ENCODE peak calls at places on chromosomes 7 and 10, in nine cellular contexts. One of them, this sample, is unnamed.

GRCh38 chr7:51647486-51647885 is 330.9 kb upstream of the COBL start:
- DNase-seq in aorta: no peak
- DNase-seq in heart left ventricle: no peak
- DNase-seq in midbrain: no peak
- DNase-seq in right atrium auricular region: peak
- DNase-seq in coronary artery: peak
- DNase-seq in IMR-90: no peak
- DNase-seq in GDM1: no peak
- DNase-seq in choroid plexus epithelial cell: no peak
- DNase-seq in this sample: no peak

GRCh38 chr7:158829021-158829341 is 328 bp downstream of the ESYT2 start:
- DNase-seq in midbrain: peak
- DNase-seq in GDM1: peak
- DNase-seq in aorta: peak
- DNase-seq in heart left ventricle: no peak
- DNase-seq in choroid plexus epithelial cell: peak
- DNase-seq in right atrium auricular region: no peak
- DNase-seq in IMR-90: peak
- DNase-seq in coronary artery: no peak
- DNase-seq in this sample: peak

GRCh38 chr7:47765373-47765979 is 182.8 kb downstream of the PKD1L1 start:
- DNase-seq in coronary artery: no peak
- DNase-seq in choroid plexus epithelial cell: no peak
- DNase-seq in IMR-90: no peak
- DNase-seq in heart left ventricle: no peak
- DNase-seq in midbrain: no peak
- DNase-seq in aorta: no peak
- DNase-seq in GDM1: no peak
- DNase-seq in right atrium auricular region: no peak
- DNase-seq in this sample: no peak

GRCh38 chr10:104052351-104052885 is 33.3 kb downstream of the COL17A1 start:
- DNase-seq in aorta: no peak
- DNase-seq in choroid plexus epithelial cell: peak
- DNase-seq in right atrium auricular region: no peak
- DNase-seq in heart left ventricle: no peak
- DNase-seq in GDM1: no peak
- DNase-seq in coronary artery: no peak
- DNase-seq in IMR-90: no peak
- DNase-seq in midbrain: no peak
- DNase-seq in this sample: no peak

GRCh38 chr7:390761-391410 is 100.9 kb downstream of the FOXL3 start:
- DNase-seq in heart left ventricle: peak
- DNase-seq in GDM1: no peak
- DNase-seq in midbrain: no peak
- DNase-seq in aorta: no peak
- DNase-seq in coronary artery: peak
- DNase-seq in IMR-90: no peak
- DNase-seq in choroid plexus epithelial cell: no peak
- DNase-seq in right atrium auricular region: no peak
- DNase-seq in this sample: no peak

GRCh38 chr7:29557954-29558353 is 5.7 kb upstream of the PRR15 start:
- DNase-seq in coronary artery: no peak
- DNase-seq in midbrain: peak
- DNase-seq in aorta: peak
- DNase-seq in heart left ventricle: no peak
- DNase-seq in right atrium auricular region: no peak
- DNase-seq in choroid plexus epithelial cell: peak
- DNase-seq in IMR-90: no peak
- DNase-seq in GDM1: no peak
- DNase-seq in this sample: no peak

GRCh38 chr10:78343266-78343665 is 309.6 kb downstream of the RPS24 start:
- DNase-seq in GDM1: no peak
- DNase-seq in choroid plexus epithelial cell: no peak
- DNase-seq in midbrain: no peak
- DNase-seq in heart left ventricle: no peak
- DNase-seq in IMR-90: no peak
- DNase-seq in right atrium auricular region: no peak
- DNase-seq in coronary artery: peak
- DNase-seq in aorta: no peak
- DNase-seq in this sample: no peak

GRCh38 chr10:18472977-18473376 is 178.4 kb downstream of the NSUN6 start:
- DNase-seq in heart left ventricle: no peak
- DNase-seq in aorta: no peak
- DNase-seq in choroid plexus epithelial cell: no peak
- DNase-seq in right atrium auricular region: no peak
- DNase-seq in coronary artery: no peak
- DNase-seq in IMR-90: no peak
- DNase-seq in GDM1: no peak
- DNase-seq in midbrain: no peak
- DNase-seq in this sample: no peak

GRCh38 chr7:129739427-129739826 is 127.9 kb downstream of the NRF1 start:
- DNase-seq in midbrain: no peak
- DNase-seq in right atrium auricular region: no peak
- DNase-seq in coronary artery: no peak
- DNase-seq in GDM1: no peak
- DNase-seq in aorta: no peak
- DNase-seq in heart left ventricle: peak
- DNase-seq in choroid plexus epithelial cell: peak
- DNase-seq in IMR-90: peak
- DNase-seq in this sample: no peak

GRCh38 chr10:98456043-98456570 is 9.4 kb upstream of the HPS1 start:
- DNase-seq in choroid plexus epithelial cell: no peak
- DNase-seq in aorta: no peak
- DNase-seq in midbrain: no peak
- DNase-seq in GDM1: no peak
- DNase-seq in heart left ventricle: no peak
- DNase-seq in right atrium auricular region: no peak
- DNase-seq in coronary artery: no peak
- DNase-seq in IMR-90: no peak
- DNase-seq in this sample: no peak

GRCh38 chr7:151861881-151862280 is 15.0 kb downstream of the PRKAG2 start:
- DNase-seq in GDM1: no peak
- DNase-seq in heart left ventricle: no peak
- DNase-seq in midbrain: no peak
- DNase-seq in aorta: no peak
- DNase-seq in coronary artery: no peak
- DNase-seq in choroid plexus epithelial cell: no peak
- DNase-seq in IMR-90: no peak
- DNase-seq in right atrium auricular region: no peak
- DNase-seq in this sample: no peak

GRCh38 chr10:108545921-108546320 is 1377.4 kb downstream of the XPNPEP1 start:
- DNase-seq in aorta: no peak
- DNase-seq in midbrain: no peak
- DNase-seq in right atrium auricular region: no peak
- DNase-seq in coronary artery: no peak
- DNase-seq in choroid plexus epithelial cell: no peak
- DNase-seq in GDM1: no peak
- DNase-seq in heart left ventricle: no peak
- DNase-seq in IMR-90: no peak
- DNase-seq in this sample: no peak

GRCh38 chr7:19869979-19870378 is 96.6 kb upstream of the TMEM196 start:
- DNase-seq in coronary artery: no peak
- DNase-seq in IMR-90: no peak
- DNase-seq in aorta: no peak
- DNase-seq in GDM1: no peak
- DNase-seq in choroid plexus epithelial cell: no peak
- DNase-seq in heart left ventricle: no peak
- DNase-seq in midbrain: no peak
- DNase-seq in right atrium auricular region: no peak
- DNase-seq in this sample: no peak

GRCh38 chr7:26639695-26640094 is 224.7 kb downstream of the SKAP2 start:
- DNase-seq in GDM1: no peak
- DNase-seq in coronary artery: no peak
- DNase-seq in IMR-90: no peak
- DNase-seq in right atrium auricular region: no peak
- DNase-seq in heart left ventricle: no peak
- DNase-seq in aorta: no peak
- DNase-seq in choroid plexus epithelial cell: no peak
- DNase-seq in midbrain: no peak
- DNase-seq in this sample: no peak

GRCh38 chr7:37943905-37944736 is 23.7 kb downstream of the EPDR1 start:
- DNase-seq in aorta: no peak
- DNase-seq in IMR-90: no peak
- DNase-seq in coronary artery: no peak
- DNase-seq in choroid plexus epithelial cell: no peak
- DNase-seq in GDM1: no peak
- DNase-seq in right atrium auricular region: no peak
- DNase-seq in midbrain: peak
- DNase-seq in heart left ventricle: no peak
- DNase-seq in this sample: no peak

GRCh38 chr7:30974605-30975256 is 11.0 kb downstream of the GHRHR start:
- DNase-seq in aorta: peak
- DNase-seq in right atrium auricular region: no peak
- DNase-seq in coronary artery: peak
- DNase-seq in heart left ventricle: peak
- DNase-seq in IMR-90: peak
- DNase-seq in midbrain: no peak
- DNase-seq in choroid plexus epithelial cell: peak
- DNase-seq in GDM1: no peak
- DNase-seq in this sample: peak

GRCh38 chr10:124703372-124703771 is 40.8 kb downstream of the FAM53B start:
- DNase-seq in aorta: no peak
- DNase-seq in choroid plexus epithelial cell: no peak
- DNase-seq in right atrium auricular region: no peak
- DNase-seq in GDM1: no peak
- DNase-seq in coronary artery: no peak
- DNase-seq in IMR-90: no peak
- DNase-seq in midbrain: no peak
- DNase-seq in heart left ventricle: no peak
- DNase-seq in this sample: no peak

GRCh38 chr10:6382081-6382480 is 179.3 kb downstream of the PFKFB3 start:
- DNase-seq in GDM1: peak
- DNase-seq in heart left ventricle: no peak
- DNase-seq in choroid plexus epithelial cell: no peak
- DNase-seq in aorta: no peak
- DNase-seq in IMR-90: peak
- DNase-seq in coronary artery: no peak
- DNase-seq in right atrium auricular region: no peak
- DNase-seq in midbrain: peak
- DNase-seq in this sample: no peak

GRCh38 chr10:16957038-16957437 is 139.8 kb upstream of the RSU1 start:
- DNase-seq in GDM1: no peak
- DNase-seq in heart left ventricle: no peak
- DNase-seq in IMR-90: no peak
- DNase-seq in coronary artery: no peak
- DNase-seq in right atrium auricular region: no peak
- DNase-seq in choroid plexus epithelial cell: no peak
- DNase-seq in aorta: no peak
- DNase-seq in midbrain: no peak
- DNase-seq in this sample: no peak

GRCh38 chr10:17562572-17562971 is 54.6 kb downstream of the HACD1 start:
- DNase-seq in GDM1: no peak
- DNase-seq in coronary artery: no peak
- DNase-seq in right atrium auricular region: no peak
- DNase-seq in IMR-90: peak
- DNase-seq in heart left ventricle: no peak
- DNase-seq in aorta: no peak
- DNase-seq in midbrain: no peak
- DNase-seq in choroid plexus epithelial cell: peak
- DNase-seq in this sample: no peak

GRCh38 chr10:20995123-20995978 is 98.2 kb upstream of the NEBL start:
- DNase-seq in midbrain: peak
- DNase-seq in right atrium auricular region: no peak
- DNase-seq in coronary artery: no peak
- DNase-seq in aorta: no peak
- DNase-seq in IMR-90: no peak
- DNase-seq in heart left ventricle: no peak
- DNase-seq in GDM1: no peak
- DNase-seq in choroid plexus epithelial cell: peak
- DNase-seq in this sample: no peak

GRCh38 chr10:44576715-44577191 is 191.9 kb upstream of the CXCL12 start:
- DNase-seq in heart left ventricle: no peak
- DNase-seq in GDM1: no peak
- DNase-seq in choroid plexus epithelial cell: peak
- DNase-seq in IMR-90: peak
- DNase-seq in coronary artery: peak
- DNase-seq in aorta: no peak
- DNase-seq in right atrium auricular region: no peak
- DNase-seq in midbrain: peak
- DNase-seq in this sample: no peak

GRCh38 chr10:43957267-43958070 is 308.8 kb upstream of the ZNF32 start:
- DNase-seq in aorta: no peak
- DNase-seq in right atrium auricular region: no peak
- DNase-seq in IMR-90: no peak
- DNase-seq in GDM1: no peak
- DNase-seq in choroid plexus epithelial cell: no peak
- DNase-seq in midbrain: no peak
- DNase-seq in heart left ventricle: no peak
- DNase-seq in coronary artery: peak
- DNase-seq in this sample: no peak

GRCh38 chr7:97246317-97246716 is 128.8 kb downstream of the SDHAF3 start:
- DNase-seq in right atrium auricular region: no peak
- DNase-seq in aorta: no peak
- DNase-seq in heart left ventricle: no peak
- DNase-seq in coronary artery: no peak
- DNase-seq in midbrain: no peak
- DNase-seq in GDM1: no peak
- DNase-seq in choroid plexus epithelial cell: no peak
- DNase-seq in IMR-90: no peak
- DNase-seq in this sample: no peak

GRCh38 chr7:105097619-105098018 is 83.6 kb downstream of the KMT2E start:
- DNase-seq in choroid plexus epithelial cell: peak
- DNase-seq in heart left ventricle: no peak
- DNase-seq in coronary artery: no peak
- DNase-seq in midbrain: no peak
- DNase-seq in right atrium auricular region: no peak
- DNase-seq in aorta: no peak
- DNase-seq in IMR-90: peak
- DNase-seq in GDM1: no peak
- DNase-seq in this sample: no peak

GRCh38 chr10:57338823-57339558 is 928.7 kb downstream of the IPMK start:
- DNase-seq in aorta: no peak
- DNase-seq in right atrium auricular region: no peak
- DNase-seq in choroid plexus epithelial cell: peak
- DNase-seq in heart left ventricle: no peak
- DNase-seq in IMR-90: peak
- DNase-seq in midbrain: peak
- DNase-seq in GDM1: no peak
- DNase-seq in coronary artery: no peak
- DNase-seq in this sample: peak

GRCh38 chr10:62046522-62047239 is 145.2 kb downstream of the ARID5B start:
- DNase-seq in midbrain: no peak
- DNase-seq in aorta: no peak
- DNase-seq in IMR-90: peak
- DNase-seq in heart left ventricle: peak
- DNase-seq in right atrium auricular region: no peak
- DNase-seq in choroid plexus epithelial cell: peak
- DNase-seq in GDM1: no peak
- DNase-seq in coronary artery: no peak
- DNase-seq in this sample: no peak

GRCh38 chr10:75043256-75044121 is 68.0 kb upstream of the SAMD8 start:
- DNase-seq in midbrain: no peak
- DNase-seq in choroid plexus epithelial cell: no peak
- DNase-seq in GDM1: no peak
- DNase-seq in coronary artery: peak
- DNase-seq in heart left ventricle: no peak
- DNase-seq in IMR-90: no peak
- DNase-seq in right atrium auricular region: no peak
- DNase-seq in aorta: no peak
- DNase-seq in this sample: no peak

GRCh38 chr7:42103456-42103855 is 133.6 kb downstream of the GLI3 start:
- DNase-seq in coronary artery: no peak
- DNase-seq in aorta: no peak
- DNase-seq in GDM1: no peak
- DNase-seq in right atrium auricular region: no peak
- DNase-seq in midbrain: no peak
- DNase-seq in IMR-90: peak
- DNase-seq in heart left ventricle: no peak
- DNase-seq in choroid plexus epithelial cell: peak
- DNase-seq in this sample: no peak

GRCh38 chr10:50210876-50211275 is 40.4 kb downstream of the ASAH2 start:
- DNase-seq in coronary artery: no peak
- DNase-seq in midbrain: no peak
- DNase-seq in aorta: no peak
- DNase-seq in heart left ventricle: no peak
- DNase-seq in right atrium auricular region: no peak
- DNase-seq in IMR-90: no peak
- DNase-seq in choroid plexus epithelial cell: no peak
- DNase-seq in GDM1: no peak
- DNase-seq in this sample: no peak

GRCh38 chr7:147432068-147432467 is 1158.5 kb upstream of the C7orf33 start:
- DNase-seq in coronary artery: no peak
- DNase-seq in heart left ventricle: no peak
- DNase-seq in IMR-90: peak
- DNase-seq in right atrium auricular region: no peak
- DNase-seq in midbrain: peak
- DNase-seq in GDM1: no peak
- DNase-seq in aorta: no peak
- DNase-seq in choroid plexus epithelial cell: peak
- DNase-seq in this sample: no peak

This sample was measured in neural crest cell.